ENCODE peak calls at places on chromosomes 7 and 10, in six cellular contexts. B, M, O, R, C and W are unnamed samples.

GRCh38 chr7:111931958-111932357 is 274.2 kb downstream of the DOCK4 start:
- DNase-seq in B (no peak), M (no peak), O (no peak), R (no peak), C (peak), W (no peak)

GRCh38 chr7:95397381-95397780 is 1.2 kb upstream of the PON3 start:
- DNase-seq in B (no peak), M (no peak), O (no peak), R (no peak), C (no peak), W (no peak)

GRCh38 chr10:110269641-110270318 is 34.9 kb downstream of the SMNDC1 start:
- DNase-seq in B (no peak), M (no peak), O (no peak), R (no peak), C (no peak), W (no peak)

GRCh38 chr7:14691597-14692203 is 210.9 kb downstream of the DGKB start:
- DNase-seq in B (peak), M (no peak), O (peak), R (peak), C (peak), W (peak)

GRCh38 chr7:150721970-150722373 is 5.6 kb downstream of the GIMAP1 start:
- DNase-seq in B (no peak), M (no peak), O (no peak), R (no peak), C (no peak), W (no peak)

GRCh38 chr7:94436018-94436604 is 41.4 kb downstream of the COL1A2 start:
- DNase-seq in B (peak), M (peak), O (peak), R (no peak), C (peak), W (peak)

GRCh38 chr10:99555371-99556224 is 22.9 kb downstream of the NKX2-3 start:
- DNase-seq in B (no peak), M (no peak), O (no peak), R (no peak), C (no peak), W (no peak)

GRCh38 chr7:2750054-2750453 is 62.1 kb downstream of the AMZ1 start:
- DNase-seq in B (no peak), M (no peak), O (no peak), R (no peak), C (peak), W (no peak)

GRCh38 chr10:78860260-78860914 is 208.4 kb upstream of the ZMIZ1 start:
- DNase-seq in B (no peak), M (no peak), O (no peak), R (no peak), C (no peak), W (no peak)

GRCh38 chr10:33212061-33212748 is 122.3 kb downstream of the NRP1 start:
- DNase-seq in B (no peak), M (no peak), O (no peak), R (no peak), C (peak), W (no peak)

GRCh38 chr7:137343483-137343841 is at the start of gene PTN:
- DNase-seq in B (peak), M (no peak), O (no peak), R (no peak), C (peak), W (no peak)

GRCh38 chr7:36116347-36117200 is 36.5 kb upstream of the EEPD1 start:
- DNase-seq in B (no peak), M (no peak), O (no peak), R (no peak), C (peak), W (no peak)

GRCh38 chr10:93072713-93073538 is 767 bp upstream of the CYP26A1 start:
- DNase-seq in B (no peak), M (no peak), O (no peak), R (no peak), C (no peak), W (no peak)

GRCh38 chr7:47042669-47043068 is 539.2 kb downstream of the TNS3 start:
- DNase-seq in B (no peak), M (no peak), O (no peak), R (no peak), C (no peak), W (no peak)

GRCh38 chr7:43856316-43856715 is 13.0 kb downstream of the MRPS24 start:
- DNase-seq in B (no peak), M (no peak), O (no peak), R (no peak), C (no peak), W (no peak)

GRCh38 chr7:98355250-98355538 is 45.7 kb downstream of the BAIAP2L1 start:
- DNase-seq in B (no peak), M (no peak), O (no peak), R (no peak), C (no peak), W (no peak)

GRCh38 chr7:85103962-85104361 is 82.9 kb downstream of the SEMA3D start:
- DNase-seq in B (no peak), M (no peak), O (no peak), R (no peak), C (no peak), W (no peak)

GRCh38 chr7:37045786-37046185 is 321.5 kb upstream of the AOAH start:
- DNase-seq in B (peak), M (no peak), O (no peak), R (no peak), C (no peak), W (no peak)

GRCh38 chr7:96920713-96921112 is 84.6 kb upstream of the DLX6 start:
- DNase-seq in B (no peak), M (no peak), O (no peak), R (no peak), C (no peak), W (no peak)

GRCh38 chr7:133691727-133692450 is 435.3 kb upstream of the LRGUK start:
- DNase-seq in B (no peak), M (no peak), O (no peak), R (no peak), C (no peak), W (no peak)

GRCh38 chr7:137996386-137996851 is 5.5 kb downstream of the CREB3L2 start:
- DNase-seq in B (peak), M (no peak), O (no peak), R (no peak), C (peak), W (no peak)